ENCODE peak calls at places on chromosomes 4 and X, in eight cellular contexts. H is body of pancreas; S is GM13976; Z is aorta; E is GM23248; K is HTR-8/SVneo; W is activated CD4-positive, alpha-beta T cell treated with anti-CD3 and anti-CD28 coated beads, Interleukin-2, amount 10 ng/mL, durations not matched to agents 7 days and 5 days; Q is NCI-H69. X is an unnamed sample.

GRCh38 chrX:46922601-46923000 is 10.4 kb downstream of the JADE3 start:
- DNase-seq in Q (no peak), Z (no peak), S (no peak), E (peak; percentile 13), H (no peak), W (no peak), K (no peak), X (no peak)

GRCh38 chr4:148261861-148262260 is 180.4 kb downstream of the NR3C2 start:
- DNase-seq in W (no peak), E (no peak), Q (no peak), Z (no peak), S (no peak), H (no peak), K (peak; percentile 11), X (no peak)

GRCh38 chr4:3287972-3288570 is 4.8 kb upstream of the RGS12 start:
- DNase-seq in S (peak; percentile 22), K (no peak), Q (no peak), H (no peak), W (no peak), E (no peak), Z (no peak), X (no peak)

GRCh38 chrX:121336831-121337421 is 289.5 kb downstream of the GLUD2 start:
- DNase-seq in H (no peak), S (no peak), Q (no peak), Z (no peak), W (no peak), E (no peak), K (no peak), X (no peak)

GRCh38 chr4:103719320-103720204 is at the start of gene TACR3:
- DNase-seq in H (no peak), K (no peak), Q (peak; percentile 31), W (no peak), E (peak; percentile 5), Z (no peak), S (no peak), X (no peak)

GRCh38 chrX:12890467-12890866 is 16.0 kb upstream of the TLR8 start:
- DNase-seq in Z (no peak), Q (no peak), H (no peak), S (peak; percentile 45), K (no peak), E (no peak), W (peak; percentile 47), X (peak; percentile 38)

GRCh38 chr4:17132226-17132625 is 233.8 kb upstream of the LDB2 start:
- DNase-seq in S (no peak), E (peak; percentile 11), H (no peak), W (no peak), Z (no peak), Q (no peak), K (no peak), X (no peak)

GRCh38 chr4:89249313-89249712 is 58.3 kb downstream of the GPRIN3 start:
- DNase-seq in E (no peak), W (no peak), Q (peak; percentile 77), H (no peak), Z (no peak), K (no peak), S (no peak), X (no peak)

GRCh38 chr4:170884965-170885583 is 795.3 kb upstream of the AADAT start:
- DNase-seq in H (no peak), W (no peak), K (no peak), Z (no peak), S (no peak), E (no peak), Q (no peak), X (no peak)

GRCh38 chrX:23901805-23902204 is 5.9 kb downstream of the APOO start:
- DNase-seq in S (peak; percentile 60), W (peak; percentile 53), Z (no peak), Q (peak; percentile 83), H (peak; percentile 61), E (peak; percentile 84), K (peak; percentile 74), X (peak; percentile 91)

GRCh38 chr4:94304365-94304971 is 38.2 kb downstream of the HPGDS start:
- DNase-seq in E (peak; percentile 45), H (no peak), S (no peak), W (peak; percentile 24), Q (peak; percentile 24), K (peak; percentile 9), Z (no peak), X (peak; percentile 36)

GRCh38 chr4:110059556-110060191 is 138.7 kb downstream of the ELOVL6 start:
- DNase-seq in Q (no peak), K (no peak), S (peak; percentile 35), W (peak; percentile 16), Z (no peak), H (no peak), E (peak; percentile 18), X (no peak)

GRCh38 chr4:113385500-113385899 is 336.0 kb downstream of the ANK2 start:
- DNase-seq in H (no peak), K (no peak), Z (no peak), Q (no peak), W (no peak), E (no peak), S (no peak), X (no peak)

GRCh38 chr4:148026022-148026421 is 294.1 kb downstream of the ARHGAP10 start:
- DNase-seq in H (no peak), E (peak; percentile 95), Q (no peak), K (no peak), Z (no peak), S (no peak), W (no peak), X (no peak)

GRCh38 chrX:55007633-55008032 is 7.5 kb downstream of the APEX2 start:
- DNase-seq in W (no peak), E (peak; percentile 37), Z (peak; percentile 52), H (peak; percentile 61), S (no peak), Q (no peak), K (no peak), X (no peak)

GRCh38 chr4:43776371-43776770 is 672.2 kb downstream of the KCTD8 start:
- DNase-seq in Q (peak; percentile 6), H (no peak), E (peak; percentile 9), Z (no peak), K (peak; percentile 10), W (no peak), S (no peak), X (peak; percentile 29)

GRCh38 chrX:15299945-15300851 is 15.2 kb downstream of the ASB11 start:
- DNase-seq in S (peak; percentile 23), Z (no peak), K (peak; percentile 27), H (no peak), Q (peak; percentile 28), E (peak; percentile 38), W (peak; percentile 6), X (peak; percentile 27)

GRCh38 chrX:97806238-97806637 is 922.5 kb downstream of the RPA4 start:
- DNase-seq in H (no peak), Q (no peak), W (no peak), S (no peak), K (no peak), Z (no peak), E (peak; percentile 3), X (no peak)

GRCh38 chr4:121736735-121737351 is 28.1 kb downstream of the SMIM43 start:
- DNase-seq in Q (peak; percentile 50), K (peak; percentile 71), E (peak; percentile 77), Z (no peak), S (peak; percentile 38), W (peak; percentile 42), H (peak; percentile 23), X (peak; percentile 51)

GRCh38 chrX:86133761-86134160 is 14.5 kb upstream of the DACH2 start:
- DNase-seq in Q (peak; percentile 46), H (no peak), S (no peak), E (peak; percentile 45), W (no peak), Z (no peak), K (no peak), X (peak; percentile 15)

GRCh38 chr4:92328095-92328494 is 24.3 kb downstream of the GRID2 start:
- DNase-seq in H (no peak), Q (peak; percentile 9), E (no peak), S (no peak), Z (no peak), K (no peak), W (no peak), X (no peak)

GRCh38 chr4:113587640-113588275 is 173.8 kb downstream of the CAMK2D start:
- DNase-seq in H (no peak), E (no peak), W (no peak), K (no peak), Z (no peak), S (no peak), Q (no peak), X (no peak)

GRCh38 chr4:82896755-82897154 is 3.8 kb upstream of the THAP9 start:
- DNase-seq in H (no peak), S (no peak), K (no peak), W (no peak), Q (no peak), E (no peak), Z (no peak), X (no peak)

GRCh38 chr4:3291969-3292570 is 751 bp upstream of the RGS12 start:
- DNase-seq in H (peak; percentile 77), Q (peak; percentile 59), K (peak; percentile 59), E (peak; percentile 80), Z (peak; percentile 76), S (no peak), W (peak; percentile 22), X (peak; percentile 74)

GRCh38 chr4:155889036-155889793 is 14.3 kb upstream of the TDO2 start:
- DNase-seq in S (no peak), W (no peak), K (no peak), Q (no peak), Z (no peak), E (peak; percentile 92), H (peak; percentile 19), X (peak; percentile 32)

GRCh38 chr4:17166954-17167353 is 268.5 kb upstream of the LDB2 start:
- DNase-seq in H (no peak), Q (no peak), S (no peak), Z (peak; percentile 50), W (no peak), K (no peak), E (peak; percentile 57), X (peak; percentile 20)

GRCh38 chrX:101550362-101550761 is at the start of gene ARMCX1:
- DNase-seq in Q (peak; percentile 62), Z (peak; percentile 89), K (peak; percentile 29), E (peak; percentile 84), S (no peak), H (peak; percentile 61), W (peak; percentile 6), X (peak; percentile 1)